ENCODE peak calls at places on chromosome 1, in seven cellular contexts. I is Peyer's patch, W is HAP-1, M is A673, R is suprapubic skin, E is neural progenitor cell, O is heart left ventricle. Q is an unnamed sample. For H3K9me3 and H3K27me3, the result is how much of the 10 kb centered on the place peaks cover.

GRCh38 chr1:198491596-198491995 is 48.9 kb downstream of the ATP6V1G3 start:
- DNase-seq in I (no peak), W (no peak), M (peak), R (no peak), E (no peak), O (no peak), Q (no peak)

GRCh38 chr1:164704954-164705353 is 146.0 kb downstream of the PBX1 start:
- DNase-seq in I (no peak), W (peak), M (peak), R (no peak), E (peak), O (no peak), Q (no peak)

GRCh38 chr1:217562229-217562878 is 68.5 kb downstream of the GPATCH2 start:
- DNase-seq in I (no peak), W (no peak), M (peak), R (no peak), E (no peak), O (no peak), Q (no peak)

GRCh38 chr1:7953850-7954609 is 7.5 kb upstream of the PARK7 start:
- DNase-seq in I (peak), W (no peak), M (peak), R (peak), E (no peak), O (peak), Q (peak)

GRCh38 chr1:21174230-21174629 is 2.5 kb downstream of the EIF4G3 start:
- DNase-seq in I (no peak), W (no peak), M (no peak), R (no peak), E (no peak), O (no peak), Q (no peak)

GRCh38 chr1:224809137-224809536 is 120.3 kb upstream of the DNAH14 start:
- DNase-seq in I (no peak), W (no peak), M (no peak), R (no peak), E (no peak), O (no peak), Q (no peak)

GRCh38 chr1:176033879-176034278 is 173.2 kb downstream of the COP1 start:
- DNase-seq in I (no peak), W (no peak), M (no peak), R (no peak), E (no peak), O (no peak), Q (no peak)

GRCh38 chr1:212121772-212122171 is 86.2 kb downstream of the DTL start:
- DNase-seq in I (no peak), W (no peak), M (no peak), R (no peak), E (no peak), O (no peak), Q (no peak)

GRCh38 chr1:210438928-210439841 is 110.5 kb downstream of the HHAT start:
- DNase-seq in I (no peak), W (no peak), M (peak), R (no peak), E (no peak), O (no peak), Q (no peak)

GRCh38 chr1:56123421-56123820 is 455.9 kb downstream of the PLPP3 start:
- DNase-seq in I (no peak), W (no peak), M (no peak), R (no peak), E (no peak), O (no peak), Q (no peak)

GRCh38 chr1:206002833-206003532 is at the start of gene RAB7B:
- DNase-seq in I (peak), W (peak), M (peak), R (peak), E (no peak), O (peak), Q (peak)

GRCh38 chr1:39391741-39392679 is 99.4 kb upstream of the BMP8A start:
- DNase-seq in I (no peak), W (no peak), M (peak), R (no peak), E (no peak), O (peak), Q (no peak)

GRCh38 chr1:115496904-115497527 is 144.8 kb upstream of the VANGL1 start:
- DNase-seq in I (no peak), W (no peak), M (peak), R (no peak), E (no peak), O (no peak), Q (no peak)

GRCh38 chr1:209809601-209810000 is 3.7 kb upstream of the IRF6 start:
- DNase-seq in I (no peak), W (no peak), M (no peak), R (no peak), E (no peak), O (no peak), Q (no peak)

GRCh38 chr1:151282883-151283725 is 1.0 kb downstream of the ZNF687 start:
- DNase-seq in I (peak), W (peak), M (peak), R (no peak), E (peak), O (peak), Q (peak)

GRCh38 chr1:203322480-203323179 is 17.3 kb downstream of the BTG2 start:
- DNase-seq in I (no peak), W (peak), M (no peak), R (no peak), E (no peak), O (peak), Q (no peak)

GRCh38 chr1:205576805-205577761 is 54.7 kb downstream of the ELK4 start:
- DNase-seq in I (peak), W (no peak), M (no peak), R (peak), E (no peak), O (no peak), Q (no peak)

GRCh38 chr1:225470210-225470609 is 42.4 kb upstream of the LBR start:
- DNase-seq in I (no peak), W (no peak), M (no peak), R (peak), E (no peak), O (no peak), Q (peak)

GRCh38 chr1:6770727-6771567 is 14.3 kb upstream of the CAMTA1 start:
- DNase-seq in I (no peak), W (no peak), M (no peak), R (no peak), E (peak), O (no peak), Q (no peak)

GRCh38 chr1:206643118-206643698 is 7.9 kb downstream of the DYRK3 start:
- DNase-seq in I (no peak), W (no peak), M (no peak), R (no peak), E (no peak), O (no peak), Q (no peak)

GRCh38 chr1:201702936-201703335 is 126.0 kb upstream of the IPO9 start:
- DNase-seq in I (no peak), W (peak), M (no peak), R (no peak), E (peak), O (peak), Q (no peak)

GRCh38 chr1:78078358-78078757 is 32.6 kb downstream of the GIPC2 start:
- DNase-seq in I (no peak), W (no peak), M (no peak), R (no peak), E (no peak), O (no peak), Q (no peak)

GRCh38 chr1:226223157-226223785 is at the start of gene MIXL1:
- DNase-seq in I (no peak), W (peak), M (no peak), R (no peak), E (peak), O (no peak), Q (no peak)

GRCh38 chr1:115041654-115042053 is 12.0 kb downstream of the TSHB start:
- DNase-seq in I (no peak), W (no peak), M (peak), R (no peak), E (peak), O (no peak), Q (no peak)

GRCh38 chr1:209672705-209673630 is 2.2 kb upstream of the G0S2 start:
- DNase-seq in I (no peak), W (no peak), M (no peak), R (no peak), E (no peak), O (no peak), Q (no peak)

GRCh38 chr1:103275725-103276124 is 167.4 kb upstream of the COL11A1 start:
- DNase-seq in I (no peak), W (no peak), M (no peak), R (no peak), E (peak), O (no peak), Q (no peak)

DNA sequence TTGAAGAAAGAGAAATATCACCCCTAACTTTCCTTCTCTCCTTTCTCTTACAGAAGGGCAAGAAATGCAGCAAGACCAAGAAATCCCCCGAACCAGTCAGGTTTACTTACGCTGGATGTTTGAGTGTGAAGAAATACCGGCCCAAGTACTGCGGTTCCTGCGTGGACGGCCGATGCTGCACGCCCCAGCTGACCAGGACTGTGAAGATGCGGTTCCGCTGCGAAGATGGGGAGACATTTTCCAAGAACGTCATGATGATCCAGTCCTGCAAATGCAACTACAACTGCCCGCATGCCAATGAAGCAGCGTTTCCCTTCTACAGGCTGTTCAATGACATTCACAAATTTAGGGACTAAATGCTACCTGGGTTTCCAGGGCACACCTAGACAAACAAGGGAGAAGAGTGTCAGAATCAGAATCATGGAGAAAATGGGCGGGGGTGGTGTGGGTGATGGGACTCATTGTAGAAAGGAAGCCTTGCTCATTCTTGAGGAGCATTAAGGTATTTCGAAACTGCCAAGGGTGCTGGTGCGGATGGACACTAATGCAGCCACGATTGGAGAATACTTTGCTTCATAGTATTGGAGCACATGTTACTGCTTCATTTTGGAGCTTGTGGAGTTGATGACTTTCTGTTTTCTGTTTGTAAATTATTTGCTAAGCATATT is 2.3 kb downstream of the CCN1 start:
- DNase-seq in I (no peak), W (peak), M (no peak), R (no peak), E (no peak), O (no peak), Q (peak)
- H3K4me3 ChIP-seq in I (no peak), W (peak), M (no peak), R (peak), E (peak), O (peak), Q (peak)

GRCh38 chr1:63321061-63321787 is 1.1 kb upstream of the FOXD3 start:
- DNase-seq in I (no peak), W (no peak), M (no peak), R (no peak), E (peak), O (no peak), Q (no peak)
- H3K9me3 ChIP-seq in I (under half), W (under half), M (under half), R (under half), E (under half), O (under half), Q (under half)

DNA sequence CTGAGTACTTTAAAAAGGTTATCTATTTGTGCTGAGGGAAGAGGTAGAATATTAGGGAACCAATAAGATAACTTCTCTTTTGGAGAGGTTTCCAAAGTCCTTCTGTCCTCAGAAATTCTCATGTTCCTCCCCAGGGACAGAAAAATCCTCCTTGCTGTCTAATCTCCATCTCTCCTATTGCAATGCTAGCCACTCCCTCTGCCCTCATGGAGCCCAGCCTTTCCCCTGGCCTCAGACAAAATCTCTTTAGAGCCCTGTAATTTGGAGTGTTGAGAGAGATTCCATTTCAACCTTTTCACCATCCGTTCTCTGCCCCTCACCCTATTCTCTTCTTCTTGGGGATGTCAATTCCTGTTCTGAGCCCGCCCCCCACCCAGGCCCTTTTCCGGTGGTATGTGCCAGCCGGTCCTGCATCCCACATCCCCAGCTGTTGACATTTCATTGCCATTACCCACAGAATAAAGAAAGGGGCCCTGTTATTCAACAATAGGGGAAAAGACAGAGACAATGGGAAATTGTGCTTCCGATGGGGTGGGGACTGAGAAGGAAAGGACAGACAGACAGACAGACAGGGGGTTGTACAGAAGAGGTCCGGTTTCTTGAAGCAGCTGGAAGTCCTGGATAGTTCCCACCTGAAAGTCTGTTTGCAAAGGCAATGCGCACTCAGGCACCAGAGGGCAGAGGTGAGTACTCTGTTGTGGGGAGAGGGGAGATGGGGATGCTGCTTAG is at the start of gene HAPLN2:
- DNase-seq in I (no peak), W (peak), M (peak), R (no peak), E (peak), O (no peak), Q (no peak)
- H3K27me3 ChIP-seq in I (under half), W (under half), M (under half), R (half or more), E (half or more), O (under half), Q (under half)

GRCh38 chr1:37724575-37724974 is 32.3 kb downstream of the CDCA8 start:
- DNase-seq in I (no peak), W (no peak), M (no peak), R (no peak), E (no peak), O (no peak), Q (no peak)

GRCh38 chr1:37723072-37723389 is 30.7 kb downstream of the CDCA8 start:
- DNase-seq in I (no peak), W (no peak), M (no peak), R (no peak), E (no peak), O (no peak), Q (no peak)

GRCh38 chr1:37721565-37721964 is 29.2 kb downstream of the CDCA8 start:
- DNase-seq in I (no peak), W (no peak), M (no peak), R (no peak), E (peak), O (no peak), Q (no peak)

GRCh38 chr1:37722181-37723071 is 30.1 kb downstream of the CDCA8 start:
- DNase-seq in I (no peak), W (no peak), M (no peak), R (no peak), E (no peak), O (no peak), Q (no peak)

GRCh38 chr1:37723390-37724078 is 31.2 kb downstream of the CDCA8 start:
- DNase-seq in I (no peak), W (no peak), M (no peak), R (no peak), E (no peak), O (no peak), Q (no peak)
- H3K4me3 ChIP-seq in I (no peak), W (no peak), M (no peak), R (no peak), E (no peak), O (no peak), Q (no peak)

DNA sequence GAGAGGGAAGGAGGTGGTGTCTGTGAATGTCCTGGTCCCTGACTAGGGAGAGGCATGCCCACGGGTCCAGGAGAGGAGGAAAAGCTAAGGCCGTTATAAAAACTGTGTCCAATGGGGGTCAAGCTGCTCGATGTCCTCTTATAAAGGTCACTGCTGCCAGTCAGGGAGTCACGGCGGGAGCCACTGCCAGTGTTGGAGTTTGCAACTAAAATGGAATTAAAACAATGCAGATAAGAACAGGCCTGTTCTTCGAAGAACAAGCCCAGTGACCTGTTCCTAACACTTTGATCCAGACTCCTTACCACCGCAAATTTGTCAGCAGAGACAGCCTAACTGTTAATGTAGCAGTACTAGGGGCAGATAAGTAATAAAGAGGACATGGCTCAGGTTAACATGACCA is 56.1 kb upstream of the SDC3 start:
- DNase-seq in I (no peak), W (no peak), M (no peak), R (no peak), E (no peak), O (peak), Q (no peak)
- H3K9me3 ChIP-seq in I (under half), W (under half), M (under half), R (under half), E (under half), O (under half), Q (under half)

Q was measured in aorta.